ENCODE peak calls at places on chromosomes 4 and X, in six cellular contexts. One of them, this sample, is unnamed.

GRCh38 chr4:140637836-140638235 is 69.1 kb upstream of the UCP1 start:
- DNase-seq in ACHN: peak
- DNase-seq in body of pancreas: no peak
- DNase-seq in GM23248: peak
- DNase-seq in activated T-cell treated with anti-CD3 and anti-CD28 coated beads, Interleukin-2, amount 50 U/mL, for 72 hours: peak
- DNase-seq in aorta: no peak
- DNase-seq in this sample: no peak

GRCh38 chr4:89249313-89249712 is 58.3 kb downstream of the GPRIN3 start:
- DNase-seq in body of pancreas: no peak
- DNase-seq in activated T-cell treated with anti-CD3 and anti-CD28 coated beads, Interleukin-2, amount 50 U/mL, for 72 hours: no peak
- DNase-seq in GM23248: no peak
- DNase-seq in aorta: no peak
- DNase-seq in ACHN: no peak
- DNase-seq in this sample: no peak

GRCh38 chrX:2863646-2864045 is 34.9 kb downstream of the GYG2 start:
- DNase-seq in GM23248: no peak
- DNase-seq in aorta: no peak
- DNase-seq in ACHN: peak
- DNase-seq in activated T-cell treated with anti-CD3 and anti-CD28 coated beads, Interleukin-2, amount 50 U/mL, for 72 hours: no peak
- DNase-seq in body of pancreas: no peak
- DNase-seq in this sample: no peak

GRCh38 chr4:37815591-37815990 is 10.9 kb upstream of the PGM2 start:
- DNase-seq in GM23248: no peak
- DNase-seq in aorta: no peak
- DNase-seq in activated T-cell treated with anti-CD3 and anti-CD28 coated beads, Interleukin-2, amount 50 U/mL, for 72 hours: no peak
- DNase-seq in body of pancreas: no peak
- DNase-seq in ACHN: no peak
- DNase-seq in this sample: no peak

GRCh38 chr4:70778888-70779422 is 57.2 kb downstream of the RUFY3 start:
- DNase-seq in aorta: no peak
- DNase-seq in GM23248: no peak
- DNase-seq in body of pancreas: no peak
- DNase-seq in ACHN: no peak
- DNase-seq in activated T-cell treated with anti-CD3 and anti-CD28 coated beads, Interleukin-2, amount 50 U/mL, for 72 hours: no peak
- DNase-seq in this sample: peak

GRCh38 chr4:86338989-86339388 is 20.9 kb downstream of the MAPK10 start:
- DNase-seq in body of pancreas: no peak
- DNase-seq in activated T-cell treated with anti-CD3 and anti-CD28 coated beads, Interleukin-2, amount 50 U/mL, for 72 hours: no peak
- DNase-seq in ACHN: peak
- DNase-seq in GM23248: peak
- DNase-seq in aorta: no peak
- DNase-seq in this sample: no peak

GRCh38 chrX:21374994-21375794 is 976 bp downstream of the CNKSR2 start:
- DNase-seq in aorta: no peak
- DNase-seq in body of pancreas: peak
- DNase-seq in activated T-cell treated with anti-CD3 and anti-CD28 coated beads, Interleukin-2, amount 50 U/mL, for 72 hours: peak
- DNase-seq in ACHN: no peak
- DNase-seq in GM23248: no peak
- DNase-seq in this sample: no peak

GRCh38 chr4:125985856-125986255 is 671.1 kb downstream of the FAT4 start:
- DNase-seq in aorta: no peak
- DNase-seq in body of pancreas: no peak
- DNase-seq in activated T-cell treated with anti-CD3 and anti-CD28 coated beads, Interleukin-2, amount 50 U/mL, for 72 hours: no peak
- DNase-seq in GM23248: no peak
- DNase-seq in ACHN: no peak
- DNase-seq in this sample: no peak

GRCh38 chr4:4856071-4857000 is 3.1 kb upstream of the MSX1 start:
- DNase-seq in body of pancreas: no peak
- DNase-seq in GM23248: peak
- DNase-seq in activated T-cell treated with anti-CD3 and anti-CD28 coated beads, Interleukin-2, amount 50 U/mL, for 72 hours: no peak
- DNase-seq in ACHN: peak
- DNase-seq in aorta: no peak
- DNase-seq in this sample: no peak

GRCh38 chr4:101693842-101694398 is 96.6 kb upstream of the BANK1 start:
- DNase-seq in aorta: no peak
- DNase-seq in GM23248: no peak
- DNase-seq in body of pancreas: no peak
- DNase-seq in ACHN: no peak
- DNase-seq in activated T-cell treated with anti-CD3 and anti-CD28 coated beads, Interleukin-2, amount 50 U/mL, for 72 hours: no peak
- DNase-seq in this sample: no peak

GRCh38 chr4:127479031-127479622 is 153.6 kb upstream of the INTU start:
- DNase-seq in body of pancreas: no peak
- DNase-seq in GM23248: peak
- DNase-seq in activated T-cell treated with anti-CD3 and anti-CD28 coated beads, Interleukin-2, amount 50 U/mL, for 72 hours: no peak
- DNase-seq in aorta: no peak
- DNase-seq in ACHN: peak
- DNase-seq in this sample: no peak

GRCh38 chr4:66182651-66183050 is 512.4 kb upstream of the EPHA5 start:
- DNase-seq in GM23248: no peak
- DNase-seq in body of pancreas: no peak
- DNase-seq in activated T-cell treated with anti-CD3 and anti-CD28 coated beads, Interleukin-2, amount 50 U/mL, for 72 hours: no peak
- DNase-seq in ACHN: no peak
- DNase-seq in aorta: no peak
- DNase-seq in this sample: no peak

GRCh38 chrX:9357500-9358139 is 107.2 kb upstream of the TBL1X start:
- DNase-seq in activated T-cell treated with anti-CD3 and anti-CD28 coated beads, Interleukin-2, amount 50 U/mL, for 72 hours: no peak
- DNase-seq in body of pancreas: no peak
- DNase-seq in aorta: no peak
- DNase-seq in GM23248: no peak
- DNase-seq in ACHN: no peak
- DNase-seq in this sample: no peak

GRCh38 chr4:109861941-109862340 is 14.0 kb downstream of the LRIT3 start:
- DNase-seq in ACHN: no peak
- DNase-seq in GM23248: no peak
- DNase-seq in aorta: no peak
- DNase-seq in activated T-cell treated with anti-CD3 and anti-CD28 coated beads, Interleukin-2, amount 50 U/mL, for 72 hours: no peak
- DNase-seq in body of pancreas: no peak
- DNase-seq in this sample: no peak

GRCh38 chrX:14927391-14927790 is 54.2 kb downstream of the MOSPD2 start:
- DNase-seq in body of pancreas: no peak
- DNase-seq in activated T-cell treated with anti-CD3 and anti-CD28 coated beads, Interleukin-2, amount 50 U/mL, for 72 hours: no peak
- DNase-seq in aorta: no peak
- DNase-seq in ACHN: no peak
- DNase-seq in GM23248: peak
- DNase-seq in this sample: no peak

GRCh38 chr4:122777846-122778501 is 45.5 kb downstream of the BBS12 start:
- DNase-seq in body of pancreas: no peak
- DNase-seq in GM23248: peak
- DNase-seq in activated T-cell treated with anti-CD3 and anti-CD28 coated beads, Interleukin-2, amount 50 U/mL, for 72 hours: no peak
- DNase-seq in aorta: no peak
- DNase-seq in ACHN: no peak
- DNase-seq in this sample: no peak

GRCh38 chr4:183241322-183241640 is 78.8 kb downstream of the CLDN22 start:
- DNase-seq in body of pancreas: peak
- DNase-seq in activated T-cell treated with anti-CD3 and anti-CD28 coated beads, Interleukin-2, amount 50 U/mL, for 72 hours: no peak
- DNase-seq in ACHN: no peak
- DNase-seq in GM23248: peak
- DNase-seq in aorta: no peak
- DNase-seq in this sample: no peak

GRCh38 chr4:119788334-119789266 is 160.0 kb upstream of the PDE5A start:
- DNase-seq in activated T-cell treated with anti-CD3 and anti-CD28 coated beads, Interleukin-2, amount 50 U/mL, for 72 hours: no peak
- DNase-seq in GM23248: no peak
- DNase-seq in aorta: no peak
- DNase-seq in body of pancreas: no peak
- DNase-seq in ACHN: no peak
- DNase-seq in this sample: no peak

GRCh38 chr4:142512161-142512560 is 333.9 kb downstream of the INPP4B start:
- DNase-seq in activated T-cell treated with anti-CD3 and anti-CD28 coated beads, Interleukin-2, amount 50 U/mL, for 72 hours: no peak
- DNase-seq in ACHN: no peak
- DNase-seq in aorta: no peak
- DNase-seq in GM23248: peak
- DNase-seq in body of pancreas: no peak
- DNase-seq in this sample: no peak

GRCh38 chr4:86846921-86847320 is 2.3 kb downstream of the SLC10A6 start:
- DNase-seq in body of pancreas: no peak
- DNase-seq in aorta: no peak
- DNase-seq in activated T-cell treated with anti-CD3 and anti-CD28 coated beads, Interleukin-2, amount 50 U/mL, for 72 hours: no peak
- DNase-seq in ACHN: no peak
- DNase-seq in GM23248: peak
- DNase-seq in this sample: no peak

GRCh38 chr4:2535386-2536192 is 858 bp upstream of the FAM193A start:
- DNase-seq in GM23248: peak
- DNase-seq in ACHN: peak
- DNase-seq in activated T-cell treated with anti-CD3 and anti-CD28 coated beads, Interleukin-2, amount 50 U/mL, for 72 hours: peak
- DNase-seq in aorta: peak
- DNase-seq in body of pancreas: peak
- DNase-seq in this sample: peak

GRCh38 chr4:10348241-10348640 is 109.0 kb downstream of the ZNF518B start:
- DNase-seq in aorta: no peak
- DNase-seq in GM23248: no peak
- DNase-seq in body of pancreas: no peak
- DNase-seq in ACHN: no peak
- DNase-seq in activated T-cell treated with anti-CD3 and anti-CD28 coated beads, Interleukin-2, amount 50 U/mL, for 72 hours: no peak
- DNase-seq in this sample: no peak

GRCh38 chr4:180150818-180151217 is 2092.4 kb upstream of the TENM3 start:
- DNase-seq in GM23248: peak
- DNase-seq in ACHN: peak
- DNase-seq in activated T-cell treated with anti-CD3 and anti-CD28 coated beads, Interleukin-2, amount 50 U/mL, for 72 hours: no peak
- DNase-seq in aorta: no peak
- DNase-seq in body of pancreas: no peak
- DNase-seq in this sample: no peak

GRCh38 chr4:140877781-140878180 is 121.6 kb upstream of the TBC1D9 start:
- DNase-seq in ACHN: no peak
- DNase-seq in GM23248: no peak
- DNase-seq in activated T-cell treated with anti-CD3 and anti-CD28 coated beads, Interleukin-2, amount 50 U/mL, for 72 hours: no peak
- DNase-seq in body of pancreas: no peak
- DNase-seq in aorta: no peak
- DNase-seq in this sample: no peak

GRCh38 chrX:13309631-13310030 is 10.2 kb downstream of the ATXN3L start:
- DNase-seq in activated T-cell treated with anti-CD3 and anti-CD28 coated beads, Interleukin-2, amount 50 U/mL, for 72 hours: no peak
- DNase-seq in ACHN: no peak
- DNase-seq in body of pancreas: no peak
- DNase-seq in GM23248: no peak
- DNase-seq in aorta: no peak
- DNase-seq in this sample: no peak

GRCh38 chrX:12843668-12844279 is 23.1 kb upstream of the TLR7 start:
- DNase-seq in activated T-cell treated with anti-CD3 and anti-CD28 coated beads, Interleukin-2, amount 50 U/mL, for 72 hours: no peak
- DNase-seq in GM23248: no peak
- DNase-seq in ACHN: no peak
- DNase-seq in aorta: no peak
- DNase-seq in body of pancreas: no peak
- DNase-seq in this sample: no peak

GRCh38 chr4:8886625-8887406 is 15.2 kb upstream of the HMX1 start:
- DNase-seq in activated T-cell treated with anti-CD3 and anti-CD28 coated beads, Interleukin-2, amount 50 U/mL, for 72 hours: no peak
- DNase-seq in body of pancreas: no peak
- DNase-seq in GM23248: peak
- DNase-seq in aorta: no peak
- DNase-seq in ACHN: no peak
- DNase-seq in this sample: no peak

GRCh38 chr4:56690393-56690971 is 9.4 kb upstream of the HOPX start:
- DNase-seq in ACHN: no peak
- DNase-seq in GM23248: no peak
- DNase-seq in aorta: no peak
- DNase-seq in activated T-cell treated with anti-CD3 and anti-CD28 coated beads, Interleukin-2, amount 50 U/mL, for 72 hours: no peak
- DNase-seq in body of pancreas: no peak
- DNase-seq in this sample: no peak

GRCh38 chr4:37802068-37802666 is 24.3 kb upstream of the PGM2 start:
- DNase-seq in body of pancreas: peak
- DNase-seq in activated T-cell treated with anti-CD3 and anti-CD28 coated beads, Interleukin-2, amount 50 U/mL, for 72 hours: no peak
- DNase-seq in ACHN: peak
- DNase-seq in aorta: no peak
- DNase-seq in GM23248: peak
- DNase-seq in this sample: peak

This sample was measured in mucosa of gallbladder.